ENCODE peak calls at places on chromosomes 3 and 15, in seven cellular contexts. One of them, this sample, is unnamed.

GRCh38 chr15:82763361-82764142 is 42.3 kb downstream of the FSD2 start:
- DNase-seq in MCF 10A: no peak
- DNase-seq in NCI-H2029: no peak
- DNase-seq in AG08396: no peak
- DNase-seq in RWPE1: no peak
- DNase-seq in sciatic nerve: no peak
- DNase-seq in GM23338: no peak
- DNase-seq in this sample: no peak

GRCh38 chr15:42270551-42270950 is 2.5 kb upstream of the GANC start:
- DNase-seq in NCI-H2029: no peak
- DNase-seq in AG08396: no peak
- DNase-seq in GM23338: no peak
- DNase-seq in RWPE1: no peak
- DNase-seq in MCF 10A: no peak
- DNase-seq in sciatic nerve: no peak
- DNase-seq in this sample: no peak

GRCh38 chr3:135038191-135038590 is 243.1 kb downstream of the EPHB1 start:
- DNase-seq in RWPE1: no peak
- DNase-seq in AG08396: no peak
- DNase-seq in GM23338: no peak
- DNase-seq in MCF 10A: no peak
- DNase-seq in sciatic nerve: no peak
- DNase-seq in NCI-H2029: no peak
- DNase-seq in this sample: no peak

GRCh38 chr3:195247086-195247862 is 23.7 kb downstream of the XXYLT1 start:
- DNase-seq in sciatic nerve: no peak
- DNase-seq in MCF 10A: no peak
- DNase-seq in AG08396: no peak
- DNase-seq in RWPE1: no peak
- DNase-seq in GM23338: no peak
- DNase-seq in NCI-H2029: no peak
- DNase-seq in this sample: no peak

GRCh38 chr3:159819676-159820075 is 169.0 kb upstream of the IL12A start:
- DNase-seq in AG08396: no peak
- DNase-seq in sciatic nerve: no peak
- DNase-seq in RWPE1: no peak
- DNase-seq in MCF 10A: no peak
- DNase-seq in GM23338: no peak
- DNase-seq in NCI-H2029: no peak
- DNase-seq in this sample: no peak

GRCh38 chr15:59632714-59633113 is 21.1 kb downstream of the GCNT3 start:
- DNase-seq in sciatic nerve: no peak
- DNase-seq in MCF 10A: peak
- DNase-seq in RWPE1: no peak
- DNase-seq in NCI-H2029: no peak
- DNase-seq in GM23338: peak
- DNase-seq in AG08396: peak
- DNase-seq in this sample: no peak

GRCh38 chr15:31280037-31280830 is 46.4 kb upstream of the KLF13 start:
- DNase-seq in MCF 10A: peak
- DNase-seq in RWPE1: no peak
- DNase-seq in NCI-H2029: peak
- DNase-seq in sciatic nerve: peak
- DNase-seq in GM23338: no peak
- DNase-seq in AG08396: no peak
- DNase-seq in this sample: peak

GRCh38 chr15:65980824-65981456 is 111.6 kb downstream of the RAB11A start:
- DNase-seq in MCF 10A: peak
- DNase-seq in AG08396: peak
- DNase-seq in RWPE1: peak
- DNase-seq in NCI-H2029: no peak
- DNase-seq in GM23338: peak
- DNase-seq in sciatic nerve: no peak
- DNase-seq in this sample: no peak

GRCh38 chr15:68650901-68651709 is 72.3 kb downstream of the CORO2B start:
- DNase-seq in GM23338: peak
- DNase-seq in AG08396: no peak
- DNase-seq in RWPE1: no peak
- DNase-seq in MCF 10A: peak
- DNase-seq in sciatic nerve: peak
- DNase-seq in NCI-H2029: no peak
- DNase-seq in this sample: peak

GRCh38 chr3:170007031-170007663 is 30.6 kb upstream of the GPR160 start:
- DNase-seq in NCI-H2029: no peak
- DNase-seq in GM23338: no peak
- DNase-seq in sciatic nerve: no peak
- DNase-seq in MCF 10A: peak
- DNase-seq in RWPE1: no peak
- DNase-seq in AG08396: peak
- DNase-seq in this sample: no peak

GRCh38 chr3:49867871-49868321 is 1.8 kb downstream of the CAMKV start:
- DNase-seq in RWPE1: no peak
- DNase-seq in AG08396: peak
- DNase-seq in MCF 10A: peak
- DNase-seq in GM23338: peak
- DNase-seq in sciatic nerve: no peak
- DNase-seq in NCI-H2029: no peak
- DNase-seq in this sample: no peak

GRCh38 chr3:191412764-191413163 is 48.2 kb upstream of the PYDC2 start:
- DNase-seq in RWPE1: peak
- DNase-seq in MCF 10A: peak
- DNase-seq in AG08396: peak
- DNase-seq in sciatic nerve: no peak
- DNase-seq in NCI-H2029: no peak
- DNase-seq in GM23338: peak
- DNase-seq in this sample: no peak

GRCh38 chr15:64046347-64047153 is at the start of gene DAPK2:
- DNase-seq in AG08396: peak
- DNase-seq in RWPE1: peak
- DNase-seq in GM23338: peak
- DNase-seq in sciatic nerve: peak
- DNase-seq in NCI-H2029: peak
- DNase-seq in MCF 10A: peak
- DNase-seq in this sample: peak

GRCh38 chr3:143775401-143775970 is 72.8 kb downstream of the SLC9A9 start:
- DNase-seq in AG08396: peak
- DNase-seq in sciatic nerve: no peak
- DNase-seq in GM23338: peak
- DNase-seq in NCI-H2029: peak
- DNase-seq in MCF 10A: peak
- DNase-seq in RWPE1: peak
- DNase-seq in this sample: no peak

GRCh38 chr3:5757213-5757804 is 569.8 kb downstream of the EDEM1 start:
- DNase-seq in NCI-H2029: no peak
- DNase-seq in RWPE1: no peak
- DNase-seq in MCF 10A: no peak
- DNase-seq in sciatic nerve: no peak
- DNase-seq in AG08396: no peak
- DNase-seq in GM23338: no peak
- DNase-seq in this sample: no peak

GRCh38 chr3:2948882-2949281 is 161.3 kb downstream of the IL5RA start:
- DNase-seq in MCF 10A: no peak
- DNase-seq in NCI-H2029: no peak
- DNase-seq in GM23338: no peak
- DNase-seq in AG08396: no peak
- DNase-seq in sciatic nerve: no peak
- DNase-seq in RWPE1: no peak
- DNase-seq in this sample: no peak

GRCh38 chr3:12301031-12301430 is 12.2 kb downstream of the PPARG start:
- DNase-seq in RWPE1: no peak
- DNase-seq in sciatic nerve: no peak
- DNase-seq in AG08396: no peak
- DNase-seq in MCF 10A: no peak
- DNase-seq in GM23338: no peak
- DNase-seq in NCI-H2029: no peak
- DNase-seq in this sample: no peak

GRCh38 chr15:50452927-50453326 is 28.7 kb downstream of the USP8 start:
- DNase-seq in RWPE1: no peak
- DNase-seq in AG08396: peak
- DNase-seq in MCF 10A: peak
- DNase-seq in sciatic nerve: no peak
- DNase-seq in GM23338: no peak
- DNase-seq in NCI-H2029: no peak
- DNase-seq in this sample: no peak

GRCh38 chr3:101518421-101518871 is 5.4 kb upstream of the SENP7 start:
- DNase-seq in sciatic nerve: no peak
- DNase-seq in GM23338: no peak
- DNase-seq in NCI-H2029: peak
- DNase-seq in MCF 10A: peak
- DNase-seq in AG08396: no peak
- DNase-seq in RWPE1: peak
- DNase-seq in this sample: no peak

GRCh38 chr3:181561605-181562031 is 150.1 kb upstream of the SOX2 start:
- DNase-seq in GM23338: no peak
- DNase-seq in NCI-H2029: no peak
- DNase-seq in MCF 10A: no peak
- DNase-seq in AG08396: no peak
- DNase-seq in sciatic nerve: no peak
- DNase-seq in RWPE1: no peak
- DNase-seq in this sample: no peak

GRCh38 chr3:194675081-194675640 is 3.2 kb upstream of the LSG1 start:
- DNase-seq in sciatic nerve: no peak
- DNase-seq in RWPE1: no peak
- DNase-seq in AG08396: no peak
- DNase-seq in MCF 10A: peak
- DNase-seq in GM23338: no peak
- DNase-seq in NCI-H2029: no peak
- DNase-seq in this sample: no peak

GRCh38 chr3:189862385-189863023 is 231.3 kb downstream of the TP63 start:
- DNase-seq in RWPE1: peak
- DNase-seq in AG08396: no peak
- DNase-seq in NCI-H2029: no peak
- DNase-seq in sciatic nerve: no peak
- DNase-seq in MCF 10A: peak
- DNase-seq in GM23338: no peak
- DNase-seq in this sample: no peak